ENCODE peak calls at places on chromosome 9, in four cellular contexts. One of them, this sample, is unnamed.

GRCh38 chr9:4077499-4078102 is 222.3 kb downstream of the GLIS3 start:
- DNase-seq in stomach: peak; percentile 80
- DNase-seq in left ventricle myocardium inferior: peak; percentile 81
- DNase-seq in heart right ventricle: peak; percentile 85
- DNase-seq in this sample: no peak

GRCh38 chr9:117718701-117719100 is 14.5 kb downstream of the TLR4 start:
- DNase-seq in heart right ventricle: no peak
- DNase-seq in left ventricle myocardium inferior: no peak
- DNase-seq in stomach: no peak
- DNase-seq in this sample: no peak

GRCh38 chr9:138077898-138078540 is 200.4 kb downstream of the CACNA1B start:
- DNase-seq in heart right ventricle: no peak
- DNase-seq in left ventricle myocardium inferior: no peak
- DNase-seq in stomach: peak; percentile 23
- DNase-seq in this sample: no peak

GRCh38 chr9:5509573-5509972 is 758 bp upstream of the PDCD1LG2 start:
- DNase-seq in left ventricle myocardium inferior: no peak
- DNase-seq in stomach: no peak
- DNase-seq in heart right ventricle: no peak
- DNase-seq in this sample: no peak

GRCh38 chr9:91927912-91928510 is 22.0 kb downstream of the ROR2 start:
- DNase-seq in heart right ventricle: no peak
- DNase-seq in left ventricle myocardium inferior: no peak
- DNase-seq in stomach: peak; percentile 16
- DNase-seq in this sample: no peak

GRCh38 chr9:135500525-135501260 is at the start of gene MRPS2:
- DNase-seq in stomach: peak; percentile 89
- DNase-seq in heart right ventricle: peak; percentile 89
- DNase-seq in left ventricle myocardium inferior: peak; percentile 88
- DNase-seq in this sample: peak; percentile 71

GRCh38 chr9:86867658-86868313 is 79.5 kb downstream of the GAS1 start:
- DNase-seq in left ventricle myocardium inferior: no peak
- DNase-seq in stomach: peak; percentile 26
- DNase-seq in heart right ventricle: no peak
- DNase-seq in this sample: no peak

GRCh38 chr9:83630938-83631457 is 8.1 kb downstream of the IDNK start:
- DNase-seq in left ventricle myocardium inferior: no peak
- DNase-seq in stomach: no peak
- DNase-seq in heart right ventricle: no peak
- DNase-seq in this sample: no peak

GRCh38 chr9:133255371-133255940 is 19.5 kb downstream of the ABO start:
- DNase-seq in heart right ventricle: no peak
- DNase-seq in stomach: no peak
- DNase-seq in left ventricle myocardium inferior: no peak
- DNase-seq in this sample: no peak

GRCh38 chr9:127211983-127212382 is 52.6 kb upstream of the GARNL3 start:
- DNase-seq in left ventricle myocardium inferior: no peak
- DNase-seq in heart right ventricle: no peak
- DNase-seq in stomach: no peak
- DNase-seq in this sample: no peak

GRCh38 chr9:127132921-127133647 is 10.6 kb upstream of the ANGPTL2 start:
- DNase-seq in left ventricle myocardium inferior: no peak
- DNase-seq in heart right ventricle: no peak
- DNase-seq in stomach: peak; percentile 29
- DNase-seq in this sample: no peak

GRCh38 chr9:32741706-32742105 is 41.6 kb upstream of the TMEM215 start:
- DNase-seq in stomach: no peak
- DNase-seq in heart right ventricle: no peak
- DNase-seq in left ventricle myocardium inferior: no peak
- DNase-seq in this sample: no peak

GRCh38 chr9:76161546-76161945 is 232.7 kb downstream of the RFK start:
- DNase-seq in stomach: no peak
- DNase-seq in left ventricle myocardium inferior: no peak
- DNase-seq in heart right ventricle: no peak
- DNase-seq in this sample: no peak

GRCh38 chr9:36603006-36603405 is 30.3 kb downstream of the MELK start:
- DNase-seq in heart right ventricle: no peak
- DNase-seq in stomach: no peak
- DNase-seq in left ventricle myocardium inferior: no peak
- DNase-seq in this sample: no peak

GRCh38 chr9:105158898-105159297 is 85.6 kb upstream of the SLC44A1 start:
- DNase-seq in heart right ventricle: no peak
- DNase-seq in stomach: no peak
- DNase-seq in left ventricle myocardium inferior: no peak
- DNase-seq in this sample: no peak

GRCh38 chr9:135183538-135184153 is 96.2 kb downstream of the OLFM1 start:
- DNase-seq in stomach: no peak
- DNase-seq in left ventricle myocardium inferior: no peak
- DNase-seq in heart right ventricle: no peak
- DNase-seq in this sample: no peak

GRCh38 chr9:136754059-136754572 is 3.9 kb downstream of the LCN8 start:
- DNase-seq in left ventricle myocardium inferior: no peak
- DNase-seq in stomach: no peak
- DNase-seq in heart right ventricle: no peak
- DNase-seq in this sample: no peak

GRCh38 chr9:92590386-92590785 is 54.6 kb upstream of the ECM2 start:
- DNase-seq in left ventricle myocardium inferior: peak; percentile 69
- DNase-seq in heart right ventricle: peak; percentile 59
- DNase-seq in stomach: no peak
- DNase-seq in this sample: no peak

GRCh38 chr9:82970359-82970758 is 92.6 kb downstream of the RASEF start:
- DNase-seq in heart right ventricle: no peak
- DNase-seq in stomach: no peak
- DNase-seq in left ventricle myocardium inferior: no peak
- DNase-seq in this sample: no peak

GRCh38 chr9:121865884-121866283 is 214.4 kb downstream of the DAB2IP start:
- DNase-seq in heart right ventricle: no peak
- DNase-seq in left ventricle myocardium inferior: no peak
- DNase-seq in stomach: no peak
- DNase-seq in this sample: no peak

GRCh38 chr9:108547736-108548135 is 308.1 kb downstream of the ACTL7B start:
- DNase-seq in left ventricle myocardium inferior: no peak
- DNase-seq in stomach: no peak
- DNase-seq in heart right ventricle: no peak
- DNase-seq in this sample: no peak

GRCh38 chr9:78676623-78677022 is 379.7 kb downstream of the PSAT1 start:
- DNase-seq in heart right ventricle: no peak
- DNase-seq in left ventricle myocardium inferior: no peak
- DNase-seq in stomach: no peak
- DNase-seq in this sample: no peak

GRCh38 chr9:89001917-89002540 is 10.8 kb downstream of the S1PR3 start:
- DNase-seq in left ventricle myocardium inferior: no peak
- DNase-seq in heart right ventricle: no peak
- DNase-seq in stomach: no peak
- DNase-seq in this sample: no peak

GRCh38 chr9:70093095-70093494 is 49.4 kb downstream of the MAMDC2 start:
- DNase-seq in heart right ventricle: no peak
- DNase-seq in left ventricle myocardium inferior: no peak
- DNase-seq in stomach: no peak
- DNase-seq in this sample: no peak

GRCh38 chr9:87213948-87214347 is 266.6 kb upstream of the GAS1 start:
- DNase-seq in heart right ventricle: no peak
- DNase-seq in stomach: no peak
- DNase-seq in left ventricle myocardium inferior: no peak
- DNase-seq in this sample: no peak

GRCh38 chr9:135693265-135693664 is 6.0 kb downstream of the SOHLH1 start:
- DNase-seq in left ventricle myocardium inferior: no peak
- DNase-seq in heart right ventricle: no peak
- DNase-seq in stomach: no peak
- DNase-seq in this sample: peak; percentile 48

GRCh38 chr9:38733503-38733902 is 13.6 kb upstream of the FAM240B start:
- DNase-seq in left ventricle myocardium inferior: no peak
- DNase-seq in stomach: no peak
- DNase-seq in heart right ventricle: no peak
- DNase-seq in this sample: no peak

GRCh38 chr9:38734831-38735230 is 14.9 kb upstream of the FAM240B start:
- DNase-seq in heart right ventricle: no peak
- DNase-seq in left ventricle myocardium inferior: no peak
- DNase-seq in stomach: no peak
- DNase-seq in this sample: no peak

GRCh38 chr9:38732849-38733248 is 12.9 kb upstream of the FAM240B start:
- DNase-seq in heart right ventricle: no peak
- DNase-seq in left ventricle myocardium inferior: no peak
- DNase-seq in stomach: no peak
- DNase-seq in this sample: no peak

GRCh38 chr9:38737246-38737645 is 17.3 kb upstream of the FAM240B start:
- DNase-seq in stomach: no peak
- DNase-seq in left ventricle myocardium inferior: no peak
- DNase-seq in heart right ventricle: no peak
- DNase-seq in this sample: no peak
- H3K27ac ChIP-seq in stomach: no peak overlapping the region
- H3K27ac ChIP-seq in left ventricle myocardium inferior: no peak overlapping the region
- H3K27ac ChIP-seq in heart right ventricle: no peak overlapping the region
- H3K27ac ChIP-seq in this sample: no peak overlapping the region

DNA sequence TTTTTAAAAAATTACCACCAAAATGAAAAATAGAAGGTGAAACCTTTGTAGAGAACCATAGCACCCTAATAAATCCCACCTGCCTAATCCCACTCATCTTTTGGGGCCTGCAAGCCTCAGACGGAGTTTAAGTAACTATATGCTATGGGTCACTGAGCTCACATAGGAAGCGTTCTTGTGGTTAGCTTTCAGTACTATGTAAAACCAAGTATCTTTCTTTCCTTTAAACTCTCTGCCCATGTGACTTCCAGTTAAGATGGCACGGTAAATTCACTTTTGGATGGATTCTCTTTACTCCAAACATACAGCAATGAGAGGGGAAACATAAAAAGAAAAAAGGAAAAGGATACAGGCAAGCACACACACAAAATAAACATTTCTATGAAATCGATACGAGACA is 50.9 kb downstream of the FANCC start:
- DNase-seq in heart right ventricle: no peak
- DNase-seq in left ventricle myocardium inferior: no peak
- DNase-seq in stomach: no peak
- DNase-seq in this sample: no peak
- H3K27ac ChIP-seq in heart right ventricle: no peak overlapping the region
- H3K27ac ChIP-seq in left ventricle myocardium inferior: no peak overlapping the region
- H3K27ac ChIP-seq in stomach: no peak overlapping the region
- H3K27ac ChIP-seq in this sample: no peak overlapping the region

GRCh38 chr9:123440256-123440655 is 84.3 kb downstream of the CRB2 start:
- DNase-seq in left ventricle myocardium inferior: no peak
- DNase-seq in stomach: no peak
- DNase-seq in heart right ventricle: no peak
- DNase-seq in this sample: no peak

GRCh38 chr9:123437201-123437600 is 81.2 kb downstream of the CRB2 start:
- DNase-seq in stomach: no peak
- DNase-seq in heart right ventricle: no peak
- DNase-seq in left ventricle myocardium inferior: no peak
- DNase-seq in this sample: no peak

GRCh38 chr9:123441769-123442168 is 85.8 kb downstream of the CRB2 start:
- DNase-seq in stomach: no peak
- DNase-seq in left ventricle myocardium inferior: no peak
- DNase-seq in heart right ventricle: no peak
- DNase-seq in this sample: no peak

GRCh38 chr9:123438321-123438720 is 82.3 kb downstream of the CRB2 start:
- DNase-seq in left ventricle myocardium inferior: no peak
- DNase-seq in heart right ventricle: no peak
- DNase-seq in stomach: no peak
- DNase-seq in this sample: no peak

GRCh38 chr9:123438821-123439220 is 82.8 kb downstream of the CRB2 start:
- DNase-seq in heart right ventricle: no peak
- DNase-seq in left ventricle myocardium inferior: no peak
- DNase-seq in stomach: no peak
- DNase-seq in this sample: no peak
- H3K27ac ChIP-seq in heart right ventricle: no peak overlapping the region
- H3K27ac ChIP-seq in left ventricle myocardium inferior: no peak overlapping the region
- H3K27ac ChIP-seq in stomach: no peak overlapping the region
- H3K27ac ChIP-seq in this sample: no peak overlapping the region

DNA sequence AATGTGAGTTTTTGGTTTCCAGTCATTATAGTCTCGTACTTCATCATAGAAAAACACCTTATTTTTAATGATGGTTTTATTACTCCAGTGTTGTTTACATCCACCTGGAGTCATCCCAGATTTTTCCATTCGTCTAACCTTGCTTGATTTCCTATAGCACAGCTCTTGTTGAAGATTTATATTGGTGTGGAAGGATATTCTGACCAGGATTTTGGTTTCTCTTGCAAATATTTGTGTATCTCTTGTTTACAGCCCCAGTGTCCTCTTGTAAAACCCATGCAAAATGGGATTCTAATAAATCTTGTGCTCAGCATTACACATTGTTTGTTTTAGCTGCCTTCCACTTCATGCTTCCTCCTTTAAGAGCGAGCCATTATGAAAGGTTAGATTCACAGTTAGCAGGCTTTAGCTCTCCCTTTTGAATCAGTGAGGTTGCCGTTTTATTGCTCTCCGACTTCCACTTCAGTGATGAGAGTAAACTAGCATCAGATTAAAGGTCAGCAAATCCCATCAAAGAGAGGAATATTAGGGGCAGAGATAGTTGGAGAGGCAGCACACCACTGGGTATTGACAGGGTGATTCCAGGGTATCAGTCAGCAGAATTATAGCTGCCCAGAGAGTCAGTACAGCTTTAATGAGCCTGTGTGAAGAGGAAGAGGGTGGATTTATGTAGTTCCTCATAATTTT is 157.1 kb downstream of the PBX3 start:
- DNase-seq in left ventricle myocardium inferior: no peak
- DNase-seq in stomach: no peak
- DNase-seq in heart right ventricle: no peak
- DNase-seq in this sample: no peak
- H3K27ac ChIP-seq in left ventricle myocardium inferior: no peak overlapping the region
- H3K27ac ChIP-seq in stomach: no peak overlapping the region
- H3K27ac ChIP-seq in heart right ventricle: no peak overlapping the region
- H3K27ac ChIP-seq in this sample: no peak overlapping the region

This sample was measured in caudate nucleus.